ENCODE peak calls at places on chromosomes 5 and 9, in five cellular contexts. G is transverse colon, C is IMR-90, N is esophagus squamous epithelium, Q is heart left ventricle. E is an unnamed sample.
A peak's percentile ranks its signal among the peaks of the same experiment; 100 is the strongest.

GRCh38 chr9:1946506-1946905 is 68.6 kb upstream of the SMARCA2 start:
- DNase-seq in Q (no peak), N (no peak), C (no peak), G (no peak), E (no peak)

GRCh38 chr5:113612060-113612496 is 98.6 kb downstream of the YTHDC2 start:
- DNase-seq in N (no peak), G (no peak), Q (no peak), C (peak; percentile 51), E (no peak)

GRCh38 chr5:172187118-172188032 is 649 bp downstream of the STK10 start:
- DNase-seq in Q (peak; percentile 68), N (no peak), C (peak; percentile 80), G (peak; percentile 81), E (peak; percentile 94)

GRCh38 chr9:28082671-28083070 is 509.4 kb upstream of the C9orf72 start:
- DNase-seq in N (no peak), G (no peak), Q (no peak), C (no peak), E (no peak)

GRCh38 chr5:146109379-146109778 is 4.0 kb upstream of the PLAC8L1 start:
- DNase-seq in N (no peak), C (no peak), G (no peak), Q (no peak), E (no peak)

GRCh38 chr5:102090770-102091169 is 205.3 kb downstream of the SLCO4C1 start:
- DNase-seq in Q (no peak), G (no peak), C (no peak), N (no peak), E (no peak)

GRCh38 chr5:95283761-95284511 is 958 bp downstream of the MCTP1 start:
- DNase-seq in G (peak; percentile 14), Q (peak; percentile 25), N (no peak), C (no peak), E (peak; percentile 85)

GRCh38 chr5:65512170-65512937 is 30.6 kb upstream of the ADAMTS6 start:
- DNase-seq in G (no peak), Q (no peak), C (peak; percentile 80), N (no peak), E (no peak)

GRCh38 chr5:10201223-10201868 is 48.3 kb downstream of the ATPSCKMT start:
- DNase-seq in G (no peak), Q (no peak), N (no peak), C (peak; percentile 7), E (no peak)

DNA sequence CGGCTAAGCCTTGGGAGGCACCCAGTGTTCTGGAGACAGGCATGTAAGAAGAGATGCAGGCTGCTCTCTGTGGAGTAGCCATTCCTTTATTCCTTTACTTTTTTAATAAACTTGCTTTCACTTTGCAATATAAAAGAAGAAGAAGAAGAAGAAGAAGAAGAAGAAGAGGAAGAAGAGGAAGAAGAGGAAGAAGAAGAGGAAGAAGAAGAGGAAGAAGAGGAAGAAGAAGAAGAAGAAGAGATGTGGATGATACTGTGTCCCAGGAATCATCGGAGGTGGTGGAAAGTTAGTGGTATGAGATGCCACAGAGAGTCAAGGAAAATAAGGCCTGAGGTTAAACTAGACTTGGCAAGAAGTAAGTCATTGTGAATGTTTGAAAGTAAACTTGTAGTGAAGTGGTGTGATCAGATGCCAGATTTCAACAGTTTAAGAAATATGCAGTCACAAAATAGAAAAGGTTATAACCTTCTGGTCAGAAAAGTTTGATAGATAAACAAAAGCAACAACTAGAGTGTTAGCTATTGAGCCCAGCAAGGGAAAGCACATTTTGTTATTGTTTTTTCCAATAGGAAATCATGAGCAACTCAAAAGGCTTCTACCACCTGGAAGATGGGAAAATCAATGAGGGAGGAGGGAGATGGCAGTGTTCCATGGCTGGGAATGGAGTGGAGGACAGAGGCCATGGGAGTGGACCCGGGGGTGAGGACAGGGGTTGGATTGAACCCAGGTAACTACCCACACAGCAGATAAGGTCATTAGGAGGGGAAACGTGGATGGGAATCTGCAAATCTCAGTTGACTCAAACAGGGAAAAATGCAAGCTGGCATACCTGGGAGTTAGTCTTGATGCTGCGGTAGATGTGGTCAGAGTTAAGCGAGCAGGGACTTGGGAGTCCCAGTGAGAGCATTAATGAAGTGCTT is 16.8 kb downstream of the AOPEP start:
- DNase-seq in G (no peak), N (no peak), C (peak; percentile 3), Q (no peak), E (no peak)
- H3K27ac ChIP-seq in G (peak overlapping the region; percentile 12), N (no peak overlapping the region), C (no peak overlapping the region), Q (no peak overlapping the region), E (no peak overlapping the region)

GRCh38 chr5:109411175-109411514 is 1.4 kb upstream of the PJA2 start:
- DNase-seq in G (no peak), N (no peak), Q (no peak), C (no peak), E (no peak)

GRCh38 chr5:109409061-109409843 is 522 bp downstream of the PJA2 start:
- DNase-seq in G (peak; percentile 75), N (peak; percentile 27), C (peak; percentile 80), Q (peak; percentile 74), E (peak; percentile 95)

GRCh38 chr5:109410389-109411174 is 808 bp upstream of the PJA2 start:
- DNase-seq in N (peak; percentile 32), G (peak; percentile 87), Q (peak; percentile 79), C (peak; percentile 75), E (peak; percentile 93)

GRCh38 chr5:109411627-109412026 is 1.9 kb upstream of the PJA2 start:
- DNase-seq in N (no peak), C (peak; percentile 97), Q (no peak), G (no peak), E (no peak)

DNA sequence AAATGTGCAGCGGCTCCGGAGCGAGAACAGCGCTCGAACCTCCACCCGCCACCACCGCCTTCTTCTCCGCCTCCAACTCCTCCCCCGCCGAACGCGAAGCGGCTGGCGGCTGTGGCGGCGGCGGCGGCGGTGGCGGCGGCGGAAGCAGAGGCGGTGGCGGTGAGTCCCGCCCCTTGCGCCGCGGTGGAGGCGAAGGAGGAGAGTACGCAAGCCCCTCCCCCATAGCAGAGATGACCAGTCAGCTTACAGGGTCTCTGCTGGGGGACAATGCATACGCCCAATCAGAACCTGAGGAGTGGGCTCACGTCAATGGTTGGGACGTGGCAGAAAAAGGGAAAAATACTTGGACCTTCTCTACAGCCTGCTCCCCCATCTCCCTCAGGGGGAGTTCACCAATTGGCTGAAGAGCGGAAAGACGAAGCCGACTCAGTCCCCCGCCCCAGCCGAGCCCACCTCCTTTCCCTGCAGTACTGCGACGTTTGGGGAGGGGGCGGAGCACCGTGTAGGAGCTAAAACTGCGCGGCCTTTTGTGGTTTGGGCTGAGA is at the start of gene PJA2:
- DNase-seq in G (peak; percentile 98), N (peak; percentile 98), Q (peak; percentile 99), C (peak; percentile 100), E (peak; percentile 99)
- TF ChIP-seq CTCF in G (peak; percentile 33), N (peak; percentile 61), Q (peak; percentile 51), C (peak; percentile 17), E (peak; percentile 84)

GRCh38 chr5:123036391-123037103 is at the start of gene PPIC:
- DNase-seq in G (peak; percentile 91), C (peak; percentile 71), Q (peak; percentile 91), N (no peak), E (peak; percentile 81)
- TF ChIP-seq POLR2A in G (peak; percentile 84), C (no peak), Q (peak; percentile 91), N (peak; percentile 72), E (no peak)

GRCh38 chr5:84433461-84433860 is 48.8 kb upstream of the EDIL3 start:
- DNase-seq in C (peak; percentile 50), G (no peak), Q (no peak), N (no peak), E (no peak)
- H3K27ac ChIP-seq in C (no peak overlapping the region), G (no peak overlapping the region), Q (no peak overlapping the region), N (no peak overlapping the region), E (no peak overlapping the region)

GRCh38 chr5:77086611-77087483 is at the start of gene ZBED3:
- DNase-seq in Q (peak; percentile 62), N (no peak), G (peak; percentile 83), C (peak; percentile 74), E (peak; percentile 89)
- TF ChIP-seq CTCF in Q (peak; percentile 17), N (no peak), G (no peak), C (no peak), E (peak; percentile 14)

DNA sequence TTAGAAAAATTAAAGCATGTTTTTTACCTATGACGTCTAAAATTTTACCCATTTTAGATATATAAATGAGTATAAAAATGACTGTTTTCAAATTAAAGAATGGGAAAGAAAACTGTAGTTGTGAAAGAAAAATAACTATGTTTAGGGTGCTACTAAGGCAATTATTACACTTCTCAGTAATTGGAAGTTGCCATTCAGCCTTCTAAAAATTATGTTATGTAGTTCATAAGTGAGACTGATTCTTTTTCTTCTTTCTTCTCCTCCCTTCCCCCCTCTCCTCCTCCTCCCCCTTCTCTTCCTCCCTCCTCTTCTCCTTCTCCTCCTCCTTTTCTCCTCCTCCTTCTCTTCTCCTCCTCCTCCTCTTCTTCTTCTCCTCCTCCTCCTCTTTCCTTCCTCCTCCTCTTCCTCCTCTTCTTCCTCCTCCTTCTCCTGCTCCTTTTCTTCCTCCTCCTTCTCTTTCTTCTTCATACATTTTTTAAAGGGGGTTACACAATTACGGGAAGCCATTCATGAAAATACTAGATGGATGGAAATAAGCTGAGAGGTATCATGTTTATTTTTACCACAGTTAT is 223.6 kb downstream of the CETN3 start:
- DNase-seq in Q (no peak), G (no peak), C (no peak), N (no peak), E (no peak)
- TF ChIP-seq POLR2A in Q (no peak), G (no peak), C (no peak), N (no peak), E (no peak)